ENCODE peak calls at places on chromosomes 12 and 14, in nine cellular contexts. One of them, this sample, is unnamed.

GRCh38 chr12:59055204-59055839 is 135.0 kb upstream of the LRIG3 start:
- DNase-seq in heart left ventricle: no peak
- DNase-seq in HT1080: peak
- DNase-seq in stimulated activated CD4-positive, alpha-beta T cell treated with anti-CD3 and anti-CD28 coated beads, Interleukin-1b, Interleukin-23, amount 100 ng/mL, for 1 hour: no peak
- DNase-seq in stimulated activated CD8-positive, alpha-beta memory T cell treated with anti-CD3 and anti-CD28 coated beads, Interleukin-12 subunit alpha, Interleukin-12 subunit beta, amount 100 ng/mL, for 1 hour: no peak
- DNase-seq in left cardiac atrium: no peak
- DNase-seq in CD8-positive, alpha-beta T cell: no peak
- DNase-seq in HTR-8/SVneo: peak
- DNase-seq in SW 1271: peak
- DNase-seq in this sample: no peak

GRCh38 chr14:23454445-23454856 is 15.1 kb upstream of the NGDN start:
- DNase-seq in heart left ventricle: no peak
- DNase-seq in HT1080: no peak
- DNase-seq in stimulated activated CD4-positive, alpha-beta T cell treated with anti-CD3 and anti-CD28 coated beads, Interleukin-1b, Interleukin-23, amount 100 ng/mL, for 1 hour: no peak
- DNase-seq in stimulated activated CD8-positive, alpha-beta memory T cell treated with anti-CD3 and anti-CD28 coated beads, Interleukin-12 subunit alpha, Interleukin-12 subunit beta, amount 100 ng/mL, for 1 hour: no peak
- DNase-seq in left cardiac atrium: no peak
- DNase-seq in CD8-positive, alpha-beta T cell: no peak
- DNase-seq in HTR-8/SVneo: no peak
- DNase-seq in SW 1271: no peak
- DNase-seq in this sample: no peak

GRCh38 chr12:87116778-87117177 is 860.6 kb upstream of the MGAT4C start:
- DNase-seq in heart left ventricle: no peak
- DNase-seq in HT1080: no peak
- DNase-seq in stimulated activated CD4-positive, alpha-beta T cell treated with anti-CD3 and anti-CD28 coated beads, Interleukin-1b, Interleukin-23, amount 100 ng/mL, for 1 hour: no peak
- DNase-seq in stimulated activated CD8-positive, alpha-beta memory T cell treated with anti-CD3 and anti-CD28 coated beads, Interleukin-12 subunit alpha, Interleukin-12 subunit beta, amount 100 ng/mL, for 1 hour: no peak
- DNase-seq in left cardiac atrium: no peak
- DNase-seq in CD8-positive, alpha-beta T cell: no peak
- DNase-seq in HTR-8/SVneo: no peak
- DNase-seq in SW 1271: no peak
- DNase-seq in this sample: no peak

GRCh38 chr14:43464968-43465367 is 1042.1 kb downstream of the FSCB start:
- DNase-seq in heart left ventricle: no peak
- DNase-seq in HT1080: no peak
- DNase-seq in stimulated activated CD4-positive, alpha-beta T cell treated with anti-CD3 and anti-CD28 coated beads, Interleukin-1b, Interleukin-23, amount 100 ng/mL, for 1 hour: no peak
- DNase-seq in stimulated activated CD8-positive, alpha-beta memory T cell treated with anti-CD3 and anti-CD28 coated beads, Interleukin-12 subunit alpha, Interleukin-12 subunit beta, amount 100 ng/mL, for 1 hour: no peak
- DNase-seq in left cardiac atrium: no peak
- DNase-seq in CD8-positive, alpha-beta T cell: no peak
- DNase-seq in HTR-8/SVneo: no peak
- DNase-seq in SW 1271: no peak
- DNase-seq in this sample: no peak

GRCh38 chr12:12764824-12765223 is 20.6 kb upstream of the APOLD1 start:
- DNase-seq in heart left ventricle: no peak
- DNase-seq in HT1080: peak
- DNase-seq in stimulated activated CD4-positive, alpha-beta T cell treated with anti-CD3 and anti-CD28 coated beads, Interleukin-1b, Interleukin-23, amount 100 ng/mL, for 1 hour: no peak
- DNase-seq in stimulated activated CD8-positive, alpha-beta memory T cell treated with anti-CD3 and anti-CD28 coated beads, Interleukin-12 subunit alpha, Interleukin-12 subunit beta, amount 100 ng/mL, for 1 hour: no peak
- DNase-seq in left cardiac atrium: no peak
- DNase-seq in CD8-positive, alpha-beta T cell: no peak
- DNase-seq in HTR-8/SVneo: no peak
- DNase-seq in SW 1271: no peak
- DNase-seq in this sample: no peak

GRCh38 chr12:54933381-54933780 is 51.2 kb downstream of the TESPA1 start:
- DNase-seq in heart left ventricle: no peak
- DNase-seq in HT1080: peak
- DNase-seq in stimulated activated CD4-positive, alpha-beta T cell treated with anti-CD3 and anti-CD28 coated beads, Interleukin-1b, Interleukin-23, amount 100 ng/mL, for 1 hour: no peak
- DNase-seq in stimulated activated CD8-positive, alpha-beta memory T cell treated with anti-CD3 and anti-CD28 coated beads, Interleukin-12 subunit alpha, Interleukin-12 subunit beta, amount 100 ng/mL, for 1 hour: no peak
- DNase-seq in left cardiac atrium: no peak
- DNase-seq in CD8-positive, alpha-beta T cell: no peak
- DNase-seq in HTR-8/SVneo: no peak
- DNase-seq in SW 1271: peak
- DNase-seq in this sample: no peak

GRCh38 chr12:70080577-70080976 is 162.7 kb upstream of the CNOT2 start:
- DNase-seq in heart left ventricle: no peak
- DNase-seq in HT1080: no peak
- DNase-seq in stimulated activated CD4-positive, alpha-beta T cell treated with anti-CD3 and anti-CD28 coated beads, Interleukin-1b, Interleukin-23, amount 100 ng/mL, for 1 hour: no peak
- DNase-seq in stimulated activated CD8-positive, alpha-beta memory T cell treated with anti-CD3 and anti-CD28 coated beads, Interleukin-12 subunit alpha, Interleukin-12 subunit beta, amount 100 ng/mL, for 1 hour: no peak
- DNase-seq in left cardiac atrium: no peak
- DNase-seq in CD8-positive, alpha-beta T cell: no peak
- DNase-seq in HTR-8/SVneo: no peak
- DNase-seq in SW 1271: no peak
- DNase-seq in this sample: no peak

GRCh38 chr12:90199008-90199407 is 490.4 kb upstream of the ATP2B1 start:
- DNase-seq in heart left ventricle: no peak
- DNase-seq in HT1080: no peak
- DNase-seq in stimulated activated CD4-positive, alpha-beta T cell treated with anti-CD3 and anti-CD28 coated beads, Interleukin-1b, Interleukin-23, amount 100 ng/mL, for 1 hour: no peak
- DNase-seq in stimulated activated CD8-positive, alpha-beta memory T cell treated with anti-CD3 and anti-CD28 coated beads, Interleukin-12 subunit alpha, Interleukin-12 subunit beta, amount 100 ng/mL, for 1 hour: no peak
- DNase-seq in left cardiac atrium: no peak
- DNase-seq in CD8-positive, alpha-beta T cell: no peak
- DNase-seq in HTR-8/SVneo: no peak
- DNase-seq in SW 1271: no peak
- DNase-seq in this sample: no peak

GRCh38 chr12:123967121-123967586 is 5.5 kb downstream of the CCDC92 start:
- DNase-seq in heart left ventricle: no peak
- DNase-seq in HT1080: no peak
- DNase-seq in stimulated activated CD4-positive, alpha-beta T cell treated with anti-CD3 and anti-CD28 coated beads, Interleukin-1b, Interleukin-23, amount 100 ng/mL, for 1 hour: no peak
- DNase-seq in stimulated activated CD8-positive, alpha-beta memory T cell treated with anti-CD3 and anti-CD28 coated beads, Interleukin-12 subunit alpha, Interleukin-12 subunit beta, amount 100 ng/mL, for 1 hour: no peak
- DNase-seq in left cardiac atrium: no peak
- DNase-seq in CD8-positive, alpha-beta T cell: no peak
- DNase-seq in HTR-8/SVneo: no peak
- DNase-seq in SW 1271: no peak
- DNase-seq in this sample: no peak

GRCh38 chr12:96212456-96213375 is 18.5 kb downstream of the ELK3 start:
- DNase-seq in heart left ventricle: no peak
- DNase-seq in HT1080: no peak
- DNase-seq in stimulated activated CD4-positive, alpha-beta T cell treated with anti-CD3 and anti-CD28 coated beads, Interleukin-1b, Interleukin-23, amount 100 ng/mL, for 1 hour: no peak
- DNase-seq in stimulated activated CD8-positive, alpha-beta memory T cell treated with anti-CD3 and anti-CD28 coated beads, Interleukin-12 subunit alpha, Interleukin-12 subunit beta, amount 100 ng/mL, for 1 hour: no peak
- DNase-seq in left cardiac atrium: no peak
- DNase-seq in CD8-positive, alpha-beta T cell: no peak
- DNase-seq in HTR-8/SVneo: no peak
- DNase-seq in SW 1271: no peak
- DNase-seq in this sample: no peak

GRCh38 chr12:123441523-123442164 is 5.2 kb upstream of the RILPL2 start:
- DNase-seq in heart left ventricle: no peak
- DNase-seq in HT1080: no peak
- DNase-seq in stimulated activated CD4-positive, alpha-beta T cell treated with anti-CD3 and anti-CD28 coated beads, Interleukin-1b, Interleukin-23, amount 100 ng/mL, for 1 hour: no peak
- DNase-seq in stimulated activated CD8-positive, alpha-beta memory T cell treated with anti-CD3 and anti-CD28 coated beads, Interleukin-12 subunit alpha, Interleukin-12 subunit beta, amount 100 ng/mL, for 1 hour: no peak
- DNase-seq in left cardiac atrium: no peak
- DNase-seq in CD8-positive, alpha-beta T cell: no peak
- DNase-seq in HTR-8/SVneo: no peak
- DNase-seq in SW 1271: no peak
- DNase-seq in this sample: no peak

GRCh38 chr14:29282169-29282568 is 515.6 kb downstream of the FOXG1 start:
- DNase-seq in heart left ventricle: no peak
- DNase-seq in HT1080: peak
- DNase-seq in stimulated activated CD4-positive, alpha-beta T cell treated with anti-CD3 and anti-CD28 coated beads, Interleukin-1b, Interleukin-23, amount 100 ng/mL, for 1 hour: no peak
- DNase-seq in stimulated activated CD8-positive, alpha-beta memory T cell treated with anti-CD3 and anti-CD28 coated beads, Interleukin-12 subunit alpha, Interleukin-12 subunit beta, amount 100 ng/mL, for 1 hour: no peak
- DNase-seq in left cardiac atrium: no peak
- DNase-seq in CD8-positive, alpha-beta T cell: no peak
- DNase-seq in HTR-8/SVneo: no peak
- DNase-seq in SW 1271: no peak
- DNase-seq in this sample: no peak

GRCh38 chr12:127145929-127146789 is 1120.8 kb upstream of the TMEM132C start:
- DNase-seq in heart left ventricle: peak
- DNase-seq in HT1080: no peak
- DNase-seq in stimulated activated CD4-positive, alpha-beta T cell treated with anti-CD3 and anti-CD28 coated beads, Interleukin-1b, Interleukin-23, amount 100 ng/mL, for 1 hour: peak
- DNase-seq in stimulated activated CD8-positive, alpha-beta memory T cell treated with anti-CD3 and anti-CD28 coated beads, Interleukin-12 subunit alpha, Interleukin-12 subunit beta, amount 100 ng/mL, for 1 hour: peak
- DNase-seq in left cardiac atrium: peak
- DNase-seq in CD8-positive, alpha-beta T cell: peak
- DNase-seq in HTR-8/SVneo: peak
- DNase-seq in SW 1271: no peak
- DNase-seq in this sample: peak

GRCh38 chr12:1204581-1205121 is 213.6 kb downstream of the ERC1 start:
- DNase-seq in heart left ventricle: no peak
- DNase-seq in HT1080: no peak
- DNase-seq in stimulated activated CD4-positive, alpha-beta T cell treated with anti-CD3 and anti-CD28 coated beads, Interleukin-1b, Interleukin-23, amount 100 ng/mL, for 1 hour: no peak
- DNase-seq in stimulated activated CD8-positive, alpha-beta memory T cell treated with anti-CD3 and anti-CD28 coated beads, Interleukin-12 subunit alpha, Interleukin-12 subunit beta, amount 100 ng/mL, for 1 hour: no peak
- DNase-seq in left cardiac atrium: no peak
- DNase-seq in CD8-positive, alpha-beta T cell: no peak
- DNase-seq in HTR-8/SVneo: no peak
- DNase-seq in SW 1271: no peak
- DNase-seq in this sample: no peak

GRCh38 chr12:9648701-9649531 is 20.6 kb upstream of the CLEC2D start:
- DNase-seq in heart left ventricle: no peak
- DNase-seq in HT1080: no peak
- DNase-seq in stimulated activated CD4-positive, alpha-beta T cell treated with anti-CD3 and anti-CD28 coated beads, Interleukin-1b, Interleukin-23, amount 100 ng/mL, for 1 hour: no peak
- DNase-seq in stimulated activated CD8-positive, alpha-beta memory T cell treated with anti-CD3 and anti-CD28 coated beads, Interleukin-12 subunit alpha, Interleukin-12 subunit beta, amount 100 ng/mL, for 1 hour: no peak
- DNase-seq in left cardiac atrium: no peak
- DNase-seq in CD8-positive, alpha-beta T cell: no peak
- DNase-seq in HTR-8/SVneo: no peak
- DNase-seq in SW 1271: no peak
- DNase-seq in this sample: no peak

GRCh38 chr14:37116933-37117844 is 55.2 kb downstream of the SLC25A21 start:
- DNase-seq in heart left ventricle: no peak
- DNase-seq in HT1080: peak
- DNase-seq in stimulated activated CD4-positive, alpha-beta T cell treated with anti-CD3 and anti-CD28 coated beads, Interleukin-1b, Interleukin-23, amount 100 ng/mL, for 1 hour: no peak
- DNase-seq in stimulated activated CD8-positive, alpha-beta memory T cell treated with anti-CD3 and anti-CD28 coated beads, Interleukin-12 subunit alpha, Interleukin-12 subunit beta, amount 100 ng/mL, for 1 hour: no peak
- DNase-seq in left cardiac atrium: no peak
- DNase-seq in CD8-positive, alpha-beta T cell: no peak
- DNase-seq in HTR-8/SVneo: peak
- DNase-seq in SW 1271: peak
- DNase-seq in this sample: no peak

GRCh38 chr14:97930191-97930590 is 1133.0 kb downstream of the VRK1 start:
- DNase-seq in heart left ventricle: no peak
- DNase-seq in HT1080: peak
- DNase-seq in stimulated activated CD4-positive, alpha-beta T cell treated with anti-CD3 and anti-CD28 coated beads, Interleukin-1b, Interleukin-23, amount 100 ng/mL, for 1 hour: no peak
- DNase-seq in stimulated activated CD8-positive, alpha-beta memory T cell treated with anti-CD3 and anti-CD28 coated beads, Interleukin-12 subunit alpha, Interleukin-12 subunit beta, amount 100 ng/mL, for 1 hour: no peak
- DNase-seq in left cardiac atrium: no peak
- DNase-seq in CD8-positive, alpha-beta T cell: no peak
- DNase-seq in HTR-8/SVneo: no peak
- DNase-seq in SW 1271: no peak
- DNase-seq in this sample: no peak

GRCh38 chr12:98916106-98916505 is 271.0 kb downstream of the APAF1 start:
- DNase-seq in heart left ventricle: no peak
- DNase-seq in HT1080: peak
- DNase-seq in stimulated activated CD4-positive, alpha-beta T cell treated with anti-CD3 and anti-CD28 coated beads, Interleukin-1b, Interleukin-23, amount 100 ng/mL, for 1 hour: no peak
- DNase-seq in stimulated activated CD8-positive, alpha-beta memory T cell treated with anti-CD3 and anti-CD28 coated beads, Interleukin-12 subunit alpha, Interleukin-12 subunit beta, amount 100 ng/mL, for 1 hour: no peak
- DNase-seq in left cardiac atrium: no peak
- DNase-seq in CD8-positive, alpha-beta T cell: no peak
- DNase-seq in HTR-8/SVneo: no peak
- DNase-seq in SW 1271: no peak
- DNase-seq in this sample: no peak

GRCh38 chr12:124737772-124738635 is 125.7 kb downstream of the SCARB1 start:
- DNase-seq in heart left ventricle: no peak
- DNase-seq in HT1080: no peak
- DNase-seq in stimulated activated CD4-positive, alpha-beta T cell treated with anti-CD3 and anti-CD28 coated beads, Interleukin-1b, Interleukin-23, amount 100 ng/mL, for 1 hour: no peak
- DNase-seq in stimulated activated CD8-positive, alpha-beta memory T cell treated with anti-CD3 and anti-CD28 coated beads, Interleukin-12 subunit alpha, Interleukin-12 subunit beta, amount 100 ng/mL, for 1 hour: no peak
- DNase-seq in left cardiac atrium: no peak
- DNase-seq in CD8-positive, alpha-beta T cell: no peak
- DNase-seq in HTR-8/SVneo: no peak
- DNase-seq in SW 1271: no peak
- DNase-seq in this sample: no peak

GRCh38 chr14:100476012-100476822 is 111.0 kb downstream of the BEGAIN start:
- DNase-seq in heart left ventricle: no peak
- DNase-seq in HT1080: peak
- DNase-seq in stimulated activated CD4-positive, alpha-beta T cell treated with anti-CD3 and anti-CD28 coated beads, Interleukin-1b, Interleukin-23, amount 100 ng/mL, for 1 hour: no peak
- DNase-seq in stimulated activated CD8-positive, alpha-beta memory T cell treated with anti-CD3 and anti-CD28 coated beads, Interleukin-12 subunit alpha, Interleukin-12 subunit beta, amount 100 ng/mL, for 1 hour: no peak
- DNase-seq in left cardiac atrium: no peak
- DNase-seq in CD8-positive, alpha-beta T cell: no peak
- DNase-seq in HTR-8/SVneo: peak
- DNase-seq in SW 1271: no peak
- DNase-seq in this sample: no peak

GRCh38 chr12:116633515-116633914 is 74.3 kb downstream of the MAP1LC3B2 start:
- DNase-seq in heart left ventricle: no peak
- DNase-seq in HT1080: no peak
- DNase-seq in stimulated activated CD4-positive, alpha-beta T cell treated with anti-CD3 and anti-CD28 coated beads, Interleukin-1b, Interleukin-23, amount 100 ng/mL, for 1 hour: no peak
- DNase-seq in stimulated activated CD8-positive, alpha-beta memory T cell treated with anti-CD3 and anti-CD28 coated beads, Interleukin-12 subunit alpha, Interleukin-12 subunit beta, amount 100 ng/mL, for 1 hour: no peak
- DNase-seq in left cardiac atrium: no peak
- DNase-seq in CD8-positive, alpha-beta T cell: no peak
- DNase-seq in HTR-8/SVneo: no peak
- DNase-seq in SW 1271: no peak
- DNase-seq in this sample: no peak

GRCh38 chr14:84657866-84658385 is 872.0 kb upstream of the FLRT2 start:
- DNase-seq in heart left ventricle: no peak
- DNase-seq in HT1080: no peak
- DNase-seq in stimulated activated CD4-positive, alpha-beta T cell treated with anti-CD3 and anti-CD28 coated beads, Interleukin-1b, Interleukin-23, amount 100 ng/mL, for 1 hour: no peak
- DNase-seq in stimulated activated CD8-positive, alpha-beta memory T cell treated with anti-CD3 and anti-CD28 coated beads, Interleukin-12 subunit alpha, Interleukin-12 subunit beta, amount 100 ng/mL, for 1 hour: no peak
- DNase-seq in left cardiac atrium: no peak
- DNase-seq in CD8-positive, alpha-beta T cell: no peak
- DNase-seq in HTR-8/SVneo: no peak
- DNase-seq in SW 1271: no peak
- DNase-seq in this sample: no peak

GRCh38 chr14:61560323-61560722 is 135.0 kb upstream of the HIF1A start:
- DNase-seq in heart left ventricle: no peak
- DNase-seq in HT1080: no peak
- DNase-seq in stimulated activated CD4-positive, alpha-beta T cell treated with anti-CD3 and anti-CD28 coated beads, Interleukin-1b, Interleukin-23, amount 100 ng/mL, for 1 hour: no peak
- DNase-seq in stimulated activated CD8-positive, alpha-beta memory T cell treated with anti-CD3 and anti-CD28 coated beads, Interleukin-12 subunit alpha, Interleukin-12 subunit beta, amount 100 ng/mL, for 1 hour: no peak
- DNase-seq in left cardiac atrium: no peak
- DNase-seq in CD8-positive, alpha-beta T cell: no peak
- DNase-seq in HTR-8/SVneo: no peak
- DNase-seq in SW 1271: no peak
- DNase-seq in this sample: no peak

GRCh38 chr14:67409461-67409860 is 2.5 kb downstream of the PLEK2 start:
- DNase-seq in heart left ventricle: no peak
- DNase-seq in HT1080: no peak
- DNase-seq in stimulated activated CD4-positive, alpha-beta T cell treated with anti-CD3 and anti-CD28 coated beads, Interleukin-1b, Interleukin-23, amount 100 ng/mL, for 1 hour: no peak
- DNase-seq in stimulated activated CD8-positive, alpha-beta memory T cell treated with anti-CD3 and anti-CD28 coated beads, Interleukin-12 subunit alpha, Interleukin-12 subunit beta, amount 100 ng/mL, for 1 hour: no peak
- DNase-seq in left cardiac atrium: no peak
- DNase-seq in CD8-positive, alpha-beta T cell: no peak
- DNase-seq in HTR-8/SVneo: no peak
- DNase-seq in SW 1271: no peak
- DNase-seq in this sample: no peak

GRCh38 chr14:50756300-50756699 is 74.7 kb downstream of the NIN start:
- DNase-seq in heart left ventricle: no peak
- DNase-seq in HT1080: no peak
- DNase-seq in stimulated activated CD4-positive, alpha-beta T cell treated with anti-CD3 and anti-CD28 coated beads, Interleukin-1b, Interleukin-23, amount 100 ng/mL, for 1 hour: no peak
- DNase-seq in stimulated activated CD8-positive, alpha-beta memory T cell treated with anti-CD3 and anti-CD28 coated beads, Interleukin-12 subunit alpha, Interleukin-12 subunit beta, amount 100 ng/mL, for 1 hour: no peak
- DNase-seq in left cardiac atrium: no peak
- DNase-seq in CD8-positive, alpha-beta T cell: no peak
- DNase-seq in HTR-8/SVneo: no peak
- DNase-seq in SW 1271: no peak
- DNase-seq in this sample: no peak

GRCh38 chr14:60166144-60166543 is 946 bp upstream of the DHRS7 start:
- DNase-seq in heart left ventricle: no peak
- DNase-seq in HT1080: no peak
- DNase-seq in stimulated activated CD4-positive, alpha-beta T cell treated with anti-CD3 and anti-CD28 coated beads, Interleukin-1b, Interleukin-23, amount 100 ng/mL, for 1 hour: no peak
- DNase-seq in stimulated activated CD8-positive, alpha-beta memory T cell treated with anti-CD3 and anti-CD28 coated beads, Interleukin-12 subunit alpha, Interleukin-12 subunit beta, amount 100 ng/mL, for 1 hour: no peak
- DNase-seq in left cardiac atrium: no peak
- DNase-seq in CD8-positive, alpha-beta T cell: no peak
- DNase-seq in HTR-8/SVneo: no peak
- DNase-seq in SW 1271: no peak
- DNase-seq in this sample: no peak

GRCh38 chr12:131141483-131141882 is 187.8 kb downstream of the ADGRD1 start:
- DNase-seq in heart left ventricle: no peak
- DNase-seq in HT1080: no peak
- DNase-seq in stimulated activated CD4-positive, alpha-beta T cell treated with anti-CD3 and anti-CD28 coated beads, Interleukin-1b, Interleukin-23, amount 100 ng/mL, for 1 hour: no peak
- DNase-seq in stimulated activated CD8-positive, alpha-beta memory T cell treated with anti-CD3 and anti-CD28 coated beads, Interleukin-12 subunit alpha, Interleukin-12 subunit beta, amount 100 ng/mL, for 1 hour: no peak
- DNase-seq in left cardiac atrium: no peak
- DNase-seq in CD8-positive, alpha-beta T cell: no peak
- DNase-seq in HTR-8/SVneo: no peak
- DNase-seq in SW 1271: no peak
- DNase-seq in this sample: no peak

GRCh38 chr12:12482959-12483358 is 79.7 kb downstream of the DUSP16 start:
- DNase-seq in heart left ventricle: no peak
- DNase-seq in HT1080: no peak
- DNase-seq in stimulated activated CD4-positive, alpha-beta T cell treated with anti-CD3 and anti-CD28 coated beads, Interleukin-1b, Interleukin-23, amount 100 ng/mL, for 1 hour: no peak
- DNase-seq in stimulated activated CD8-positive, alpha-beta memory T cell treated with anti-CD3 and anti-CD28 coated beads, Interleukin-12 subunit alpha, Interleukin-12 subunit beta, amount 100 ng/mL, for 1 hour: no peak
- DNase-seq in left cardiac atrium: no peak
- DNase-seq in CD8-positive, alpha-beta T cell: no peak
- DNase-seq in HTR-8/SVneo: no peak
- DNase-seq in SW 1271: no peak
- DNase-seq in this sample: no peak

This sample was measured in activated T-helper 1 cell treated with Interleukin-2 at 50 U/mL for 16 hours.